ENCODE peak calls at places on chromosome X, in six cellular contexts. X is mesendoderm; C is stimulated activated CD8-positive, alpha-beta memory T cell treated with anti-CD3 and anti-CD28 coated beads, Interleukin-2, amount 100 ng/mL, for 48 hours; R is C1 segment of cervical spinal cord; I is nucleus accumbens; L is pulmonary artery endothelial cell. O is an unnamed sample.
A peak's percentile ranks its signal among the peaks of the same experiment; 100 is the strongest.

GRCh38 chrX:39242187-39242586 is 440.9 kb downstream of the MID1IP1 start:
- DNase-seq in R (no peak), L (no peak), C (no peak), I (no peak), X (peak; percentile 64), O (no peak)

GRCh38 chrX:283115-283845 is 2.1 kb downstream of the PLCXD1 start:
- DNase-seq in I (no peak), C (peak; percentile 85), R (no peak), X (peak; percentile 98), L (peak; percentile 62), O (peak; percentile 46)

GRCh38 chrX:42519666-42520231 is 258.2 kb downstream of the PPP1R2C start:
- DNase-seq in I (no peak), C (no peak), L (no peak), R (no peak), X (no peak), O (no peak)

GRCh38 chrX:46865281-46865680 is 28.4 kb downstream of the RP2 start:
- DNase-seq in X (peak; percentile 3), I (no peak), L (peak; percentile 32), C (no peak), R (no peak), O (no peak)

GRCh38 chrX:17689971-17690409 is 47.3 kb upstream of the SCML1 start:
- DNase-seq in L (peak; percentile 26), I (no peak), C (no peak), X (peak; percentile 49), R (peak; percentile 2), O (peak; percentile 20)

GRCh38 chrX:131393426-131393825 is 104.3 kb upstream of the IGSF1 start:
- DNase-seq in R (no peak), L (no peak), I (no peak), X (no peak), C (no peak), O (no peak)

GRCh38 chrX:154412468-154412867 is 1.1 kb downstream of the TAFAZZIN start:
- DNase-seq in I (no peak), L (no peak), R (no peak), X (no peak), C (no peak), O (no peak)

GRCh38 chrX:70049406-70049805 is 332 bp downstream of the AWAT2 start:
- DNase-seq in L (no peak), R (no peak), X (no peak), C (no peak), I (no peak), O (no peak)

GRCh38 chrX:11641368-11641767 is 24.4 kb downstream of the ARHGAP6 start:
- DNase-seq in L (no peak), R (no peak), C (no peak), X (no peak), I (no peak), O (no peak)

GRCh38 chrX:95893632-95894031 is 791.0 kb upstream of the DIAPH2 start:
- DNase-seq in X (no peak), R (no peak), L (no peak), C (no peak), I (no peak), O (no peak)

GRCh38 chrX:136725446-136726104 is 55.2 kb downstream of the ARHGEF6 start:
- DNase-seq in X (no peak), I (no peak), C (no peak), R (no peak), L (no peak), O (no peak)

GRCh38 chrX:40106677-40107290 is 9.0 kb upstream of the BCOR start:
- DNase-seq in L (no peak), R (no peak), C (no peak), X (peak; percentile 86), I (no peak), O (no peak)

GRCh38 chrX:25043192-25043591 is 27.4 kb upstream of the ARX start:
- DNase-seq in X (no peak), L (no peak), R (no peak), I (no peak), C (no peak), O (no peak)

GRCh38 chrX:11408783-11409182 is 115.6 kb downstream of the AMELX start:
- DNase-seq in X (no peak), I (no peak), R (no peak), L (no peak), C (no peak), O (no peak)

GRCh38 chrX:71366674-71367256 is 608 bp downstream of the TAF1 start:
- DNase-seq in C (peak; percentile 13), X (peak; percentile 10), I (peak; percentile 23), R (peak; percentile 35), L (no peak), O (no peak)

GRCh38 chrX:146186540-146186939 is 368.9 kb downstream of the SLITRK2 start:
- DNase-seq in C (no peak), L (no peak), I (no peak), R (no peak), X (no peak), O (no peak)

GRCh38 chrX:44483965-44484606 is 58.6 kb downstream of the FUNDC1 start:
- DNase-seq in R (no peak), C (no peak), I (no peak), L (no peak), X (no peak), O (no peak)

GRCh38 chrX:101759000-101759399 is 99.3 kb upstream of the ARMCX2 start:
- DNase-seq in R (no peak), I (no peak), C (no peak), X (peak; percentile 92), L (peak; percentile 10), O (no peak)

GRCh38 chrX:155246748-155247147 is 17.5 kb downstream of the RAB39B start:
- DNase-seq in I (no peak), X (peak; percentile 0), C (no peak), R (no peak), L (no peak), O (no peak)

GRCh38 chrX:120763269-120763668 is 112.4 kb downstream of the CT47B1 start:
- DNase-seq in C (no peak), X (no peak), L (no peak), I (no peak), R (no peak), O (no peak)

GRCh38 chrX:151754641-151755215 is 20.2 kb downstream of the CNGA2 start:
- DNase-seq in R (no peak), I (no peak), C (no peak), X (no peak), L (no peak), O (no peak)

GRCh38 chrX:56745019-56745418 is 16.0 kb downstream of the NBDY start:
- DNase-seq in C (no peak), X (no peak), I (no peak), R (no peak), L (no peak), O (no peak)

GRCh38 chrX:130699618-130700017 is 203.4 kb downstream of the ENOX2 start:
- DNase-seq in C (no peak), L (no peak), R (no peak), I (no peak), X (no peak), O (no peak)

GRCh38 chrX:21373637-21374162 is 518 bp upstream of the CNKSR2 start:
- DNase-seq in L (no peak), I (no peak), C (no peak), X (peak; percentile 20), R (no peak), O (no peak)

GRCh38 chrX:136255543-136255942 is 4.3 kb upstream of the MAP7D3 start:
- DNase-seq in I (no peak), X (no peak), R (no peak), L (no peak), C (no peak), O (no peak)

GRCh38 chrX:264634-265455 is 16.3 kb upstream of the PLCXD1 start:
- DNase-seq in I (no peak), R (no peak), X (no peak), C (no peak), L (no peak), O (no peak)

GRCh38 chrX:101550362-101550761 is at the start of gene ARMCX1:
- DNase-seq in R (peak; percentile 60), L (peak; percentile 62), C (peak; percentile 1), I (peak; percentile 60), X (peak; percentile 65), O (peak; percentile 25)

GRCh38 chrX:114465689-114466088 is 118.2 kb upstream of the HTR2C start:
- DNase-seq in L (no peak), X (peak; percentile 26), C (no peak), I (no peak), R (no peak), O (no peak)

GRCh38 chrX:71542411-71542810 is 9.5 kb downstream of the OGT start:
- DNase-seq in I (no peak), C (no peak), X (no peak), L (no peak), R (no peak), O (no peak)

GRCh38 chrX:24983931-24984330 is 31.8 kb downstream of the ARX start:
- DNase-seq in X (no peak), L (no peak), C (no peak), I (no peak), R (no peak), O (no peak)

GRCh38 chrX:130110379-130111219 is at the start of gene ELF4:
- DNase-seq in R (no peak), X (peak; percentile 45), L (no peak), I (peak; percentile 32), C (peak; percentile 34), O (peak; percentile 43)

GRCh38 chrX:100494570-100494969 is 84.5 kb upstream of the PCDH19 start:
- DNase-seq in R (no peak), X (no peak), C (no peak), L (no peak), I (no peak), O (no peak)